ENCODE peak calls at places on chromosomes 3 and 15, in five cellular contexts. One of them, this sample, is unnamed.
A peak's percentile ranks its signal among the peaks of the same experiment; 100 is the strongest.

GRCh38 chr3:101677436-101678286 is 729 bp upstream of the ZBTB11 start:
- DNase-seq in GM12878: no peak
- DNase-seq in A549: no peak
- DNase-seq in K562: no peak
- DNase-seq in endothelial cell of umbilical vein: no peak
- DNase-seq in this sample: peak; percentile 37

GRCh38 chr15:73972984-73973682 is 19.0 kb downstream of the STOML1 start:
- DNase-seq in endothelial cell of umbilical vein: peak; percentile 81
- DNase-seq in A549: peak; percentile 70
- DNase-seq in GM12878: no peak
- DNase-seq in K562: peak; percentile 80
- DNase-seq in this sample: peak; percentile 82

GRCh38 chr3:173473237-173473636 is 75.7 kb downstream of the NLGN1 start:
- DNase-seq in A549: no peak
- DNase-seq in K562: no peak
- DNase-seq in endothelial cell of umbilical vein: no peak
- DNase-seq in GM12878: no peak
- DNase-seq in this sample: no peak

GRCh38 chr15:68412218-68412617 is 19.7 kb downstream of the ITGA11 start:
- DNase-seq in A549: no peak
- DNase-seq in K562: no peak
- DNase-seq in endothelial cell of umbilical vein: no peak
- DNase-seq in GM12878: no peak
- DNase-seq in this sample: no peak

GRCh38 chr3:195910499-195910845 is 2.1 kb upstream of the TNK2 start:
- DNase-seq in K562: no peak
- DNase-seq in endothelial cell of umbilical vein: no peak
- DNase-seq in A549: no peak
- DNase-seq in GM12878: no peak
- DNase-seq in this sample: no peak

GRCh38 chr15:95557226-95558046 is 773.1 kb upstream of the NR2F2 start:
- DNase-seq in endothelial cell of umbilical vein: peak; percentile 96
- DNase-seq in A549: peak; percentile 88
- DNase-seq in GM12878: peak; percentile 12
- DNase-seq in K562: peak; percentile 54
- DNase-seq in this sample: peak; percentile 63

GRCh38 chr15:101439920-101440319 is 49.6 kb downstream of the PCSK6 start:
- DNase-seq in K562: no peak
- DNase-seq in A549: no peak
- DNase-seq in GM12878: no peak
- DNase-seq in endothelial cell of umbilical vein: no peak
- DNase-seq in this sample: no peak

GRCh38 chr3:190973760-190974159 is 111.3 kb upstream of the GMNC start:
- DNase-seq in endothelial cell of umbilical vein: no peak
- DNase-seq in A549: no peak
- DNase-seq in GM12878: no peak
- DNase-seq in K562: no peak
- DNase-seq in this sample: no peak

GRCh38 chr15:79050341-79050740 is 40.2 kb downstream of the RASGRF1 start:
- DNase-seq in K562: no peak
- DNase-seq in A549: no peak
- DNase-seq in endothelial cell of umbilical vein: no peak
- DNase-seq in GM12878: no peak
- DNase-seq in this sample: no peak

GRCh38 chr3:27848826-27849225 is 126.7 kb upstream of the EOMES start:
- DNase-seq in GM12878: no peak
- DNase-seq in K562: no peak
- DNase-seq in endothelial cell of umbilical vein: no peak
- DNase-seq in A549: no peak
- DNase-seq in this sample: no peak

GRCh38 chr15:31236184-31237041 is 90.2 kb upstream of the KLF13 start:
- DNase-seq in GM12878: no peak
- DNase-seq in K562: peak; percentile 46
- DNase-seq in A549: peak; percentile 85
- DNase-seq in endothelial cell of umbilical vein: peak; percentile 81
- DNase-seq in this sample: no peak

GRCh38 chr3:105277656-105278055 is 89.1 kb upstream of the ALCAM start:
- DNase-seq in GM12878: no peak
- DNase-seq in A549: no peak
- DNase-seq in K562: no peak
- DNase-seq in endothelial cell of umbilical vein: peak; percentile 39
- DNase-seq in this sample: no peak

GRCh38 chr15:76398702-76399101 is 62.1 kb downstream of the ISL2 start:
- DNase-seq in GM12878: no peak
- DNase-seq in endothelial cell of umbilical vein: no peak
- DNase-seq in K562: no peak
- DNase-seq in A549: no peak
- DNase-seq in this sample: no peak

GRCh38 chr3:123397921-123398785 is 50.7 kb downstream of the ADCY5 start:
- DNase-seq in K562: no peak
- DNase-seq in GM12878: no peak
- DNase-seq in endothelial cell of umbilical vein: no peak
- DNase-seq in A549: no peak
- DNase-seq in this sample: no peak

GRCh38 chr3:29567505-29567904 is 286.6 kb downstream of the RBMS3 start:
- DNase-seq in A549: no peak
- DNase-seq in GM12878: no peak
- DNase-seq in endothelial cell of umbilical vein: no peak
- DNase-seq in K562: no peak
- DNase-seq in this sample: no peak

GRCh38 chr3:29561651-29562050 is 280.8 kb downstream of the RBMS3 start:
- DNase-seq in endothelial cell of umbilical vein: no peak
- DNase-seq in GM12878: no peak
- DNase-seq in A549: no peak
- DNase-seq in K562: no peak
- DNase-seq in this sample: no peak

GRCh38 chr3:29560031-29560430 is 279.2 kb downstream of the RBMS3 start:
- DNase-seq in A549: no peak
- DNase-seq in endothelial cell of umbilical vein: no peak
- DNase-seq in GM12878: no peak
- DNase-seq in K562: no peak
- DNase-seq in this sample: no peak

DNA sequence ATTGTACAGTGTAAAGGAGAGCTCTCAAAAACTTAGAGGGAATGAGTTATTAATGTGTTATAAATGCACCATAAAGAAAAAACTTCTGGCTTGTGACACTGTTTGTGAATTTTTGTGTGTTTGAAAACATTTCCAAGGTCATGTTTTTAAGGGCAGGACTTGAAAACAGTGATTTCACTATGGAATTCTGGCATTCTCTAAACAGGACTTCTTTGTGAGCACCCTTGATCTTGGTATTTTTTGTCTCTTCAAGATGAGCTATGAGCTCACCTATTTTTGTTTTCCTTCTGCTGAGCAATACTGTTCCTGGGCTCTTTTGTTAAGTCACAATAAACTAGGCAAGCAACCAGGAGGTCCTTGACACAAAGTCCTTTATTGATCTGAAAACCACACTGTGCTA is 284.4 kb downstream of the RBMS3 start:
- DNase-seq in A549: no peak
- DNase-seq in K562: no peak
- DNase-seq in endothelial cell of umbilical vein: peak; percentile 52
- DNase-seq in GM12878: no peak
- DNase-seq in this sample: no peak
- H3K4me3 ChIP-seq in A549: no peak overlapping the region
- H3K4me3 ChIP-seq in K562: no peak overlapping the region
- H3K4me3 ChIP-seq in endothelial cell of umbilical vein: no peak overlapping the region
- H3K4me3 ChIP-seq in GM12878: no peak overlapping the region
- H3K4me3 ChIP-seq in this sample: no peak overlapping the region

DNA sequence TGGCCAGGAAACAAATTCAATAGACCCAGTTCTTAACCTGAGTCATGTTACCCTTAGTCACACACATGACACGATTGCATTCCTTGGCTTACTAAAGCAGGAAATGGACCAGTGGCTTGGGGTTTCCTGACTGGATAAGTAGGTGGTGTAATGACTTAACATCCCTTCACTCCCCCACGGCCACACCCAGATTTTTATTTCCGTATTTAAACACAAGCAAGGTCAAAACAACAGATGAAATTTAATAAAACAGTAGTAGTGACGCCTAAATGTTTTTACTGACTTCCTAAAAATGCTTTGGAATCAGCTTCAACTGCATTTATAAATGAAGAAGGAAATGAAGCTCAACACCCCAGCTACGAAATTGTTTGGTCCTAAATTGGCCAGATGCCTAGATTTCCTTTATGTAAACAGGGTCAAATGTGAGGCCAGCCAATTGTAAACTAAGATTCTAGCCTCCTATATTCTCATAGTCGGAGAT is 324.3 kb downstream of the CHST2 start:
- DNase-seq in GM12878: no peak
- DNase-seq in endothelial cell of umbilical vein: peak; percentile 98
- DNase-seq in A549: peak; percentile 93
- DNase-seq in K562: peak; percentile 19
- DNase-seq in this sample: peak; percentile 92
- TF ChIP-seq MYC in GM12878: no peak
- TF ChIP-seq MYC in endothelial cell of umbilical vein: no peak
- TF ChIP-seq MYC in A549: no peak
- TF ChIP-seq MYC in K562: no peak
- TF ChIP-seq MYC in this sample: peak; percentile 40

GRCh38 chr15:67063689-67064606 is 1.5 kb upstream of the SMAD3 start:
- DNase-seq in endothelial cell of umbilical vein: no peak
- DNase-seq in A549: peak; percentile 83
- DNase-seq in K562: peak; percentile 76
- DNase-seq in GM12878: no peak
- DNase-seq in this sample: peak; percentile 94
- H3K4me3 ChIP-seq in endothelial cell of umbilical vein: no peak overlapping the region
- H3K4me3 ChIP-seq in A549: peak overlapping the region; percentile 95
- H3K4me3 ChIP-seq in K562: peak overlapping the region; percentile 79
- H3K4me3 ChIP-seq in GM12878: no peak overlapping the region
- H3K4me3 ChIP-seq in this sample: peak overlapping the region; percentile 64

GRCh38 chr3:111338059-111338698 is 203.8 kb upstream of the CD96 start:
- DNase-seq in A549: peak; percentile 73
- DNase-seq in endothelial cell of umbilical vein: peak; percentile 71
- DNase-seq in GM12878: no peak
- DNase-seq in K562: no peak
- DNase-seq in this sample: peak; percentile 51
- TF ChIP-seq MYC in A549: no peak
- TF ChIP-seq MYC in endothelial cell of umbilical vein: no peak
- TF ChIP-seq MYC in GM12878: no peak
- TF ChIP-seq MYC in K562: no peak
- TF ChIP-seq MYC in this sample: no peak